ENCODE peak calls at places on chromosomes 7 and 10, in five cellular contexts. One of them, this sample, is unnamed.

GRCh38 chr10:103716206-103717160 is 138.9 kb downstream of the SH3PXD2A start:
- DNase-seq in transverse colon: no peak
- DNase-seq in uterus: no peak
- DNase-seq in GM12878: no peak
- DNase-seq in endothelial cell of umbilical vein: no peak
- DNase-seq in this sample: no peak

GRCh38 chr10:86756511-86757109 is at the start of gene BMPR1A:
- DNase-seq in transverse colon: no peak
- DNase-seq in uterus: no peak
- DNase-seq in GM12878: no peak
- DNase-seq in endothelial cell of umbilical vein: no peak
- DNase-seq in this sample: peak; percentile 86

GRCh38 chr10:100993986-100994708 is 5.5 kb upstream of the LZTS2 start:
- DNase-seq in transverse colon: no peak
- DNase-seq in uterus: no peak
- DNase-seq in GM12878: no peak
- DNase-seq in endothelial cell of umbilical vein: peak; percentile 51
- DNase-seq in this sample: no peak

GRCh38 chr7:47901542-47901941 is 46.7 kb downstream of the PKD1L1 start:
- DNase-seq in transverse colon: no peak
- DNase-seq in uterus: no peak
- DNase-seq in GM12878: no peak
- DNase-seq in endothelial cell of umbilical vein: no peak
- DNase-seq in this sample: peak; percentile 74

GRCh38 chr7:33669251-33669670 is 236.1 kb upstream of the BMPER start:
- DNase-seq in transverse colon: no peak
- DNase-seq in uterus: no peak
- DNase-seq in GM12878: no peak
- DNase-seq in endothelial cell of umbilical vein: peak; percentile 93
- DNase-seq in this sample: no peak

GRCh38 chr7:1571261-1571650 is 1.4 kb upstream of the PSMG3 start:
- DNase-seq in transverse colon: no peak
- DNase-seq in uterus: no peak
- DNase-seq in GM12878: no peak
- DNase-seq in endothelial cell of umbilical vein: no peak
- DNase-seq in this sample: no peak

GRCh38 chr7:105743351-105743812 is 133.0 kb downstream of the ATXN7L1 start:
- DNase-seq in transverse colon: no peak
- DNase-seq in uterus: no peak
- DNase-seq in GM12878: no peak
- DNase-seq in endothelial cell of umbilical vein: no peak
- DNase-seq in this sample: no peak

GRCh38 chr7:126791306-126791705 is 461.4 kb downstream of the GRM8 start:
- DNase-seq in transverse colon: no peak
- DNase-seq in uterus: no peak
- DNase-seq in GM12878: no peak
- DNase-seq in endothelial cell of umbilical vein: no peak
- DNase-seq in this sample: no peak

GRCh38 chr10:21260060-21260792 is 265.3 kb downstream of the SKIDA1 start:
- DNase-seq in transverse colon: no peak
- DNase-seq in uterus: peak; percentile 49
- DNase-seq in GM12878: no peak
- DNase-seq in endothelial cell of umbilical vein: no peak
- DNase-seq in this sample: no peak

GRCh38 chr7:29479606-29480200 is 83.9 kb upstream of the PRR15 start:
- DNase-seq in transverse colon: peak; percentile 35
- DNase-seq in uterus: peak; percentile 54
- DNase-seq in GM12878: no peak
- DNase-seq in endothelial cell of umbilical vein: no peak
- DNase-seq in this sample: no peak

GRCh38 chr7:83681200-83681599 is 32.3 kb upstream of the SEMA3E start:
- DNase-seq in transverse colon: no peak
- DNase-seq in uterus: no peak
- DNase-seq in GM12878: no peak
- DNase-seq in endothelial cell of umbilical vein: no peak
- DNase-seq in this sample: no peak

GRCh38 chr7:56030340-56030739 is 20.9 kb downstream of the PSPH start:
- DNase-seq in transverse colon: no peak
- DNase-seq in uterus: no peak
- DNase-seq in GM12878: no peak
- DNase-seq in endothelial cell of umbilical vein: no peak
- DNase-seq in this sample: no peak

GRCh38 chr7:56028942-56029630 is 22.2 kb downstream of the PSPH start:
- DNase-seq in transverse colon: no peak
- DNase-seq in uterus: no peak
- DNase-seq in GM12878: no peak
- DNase-seq in endothelial cell of umbilical vein: no peak
- DNase-seq in this sample: no peak

DNA sequence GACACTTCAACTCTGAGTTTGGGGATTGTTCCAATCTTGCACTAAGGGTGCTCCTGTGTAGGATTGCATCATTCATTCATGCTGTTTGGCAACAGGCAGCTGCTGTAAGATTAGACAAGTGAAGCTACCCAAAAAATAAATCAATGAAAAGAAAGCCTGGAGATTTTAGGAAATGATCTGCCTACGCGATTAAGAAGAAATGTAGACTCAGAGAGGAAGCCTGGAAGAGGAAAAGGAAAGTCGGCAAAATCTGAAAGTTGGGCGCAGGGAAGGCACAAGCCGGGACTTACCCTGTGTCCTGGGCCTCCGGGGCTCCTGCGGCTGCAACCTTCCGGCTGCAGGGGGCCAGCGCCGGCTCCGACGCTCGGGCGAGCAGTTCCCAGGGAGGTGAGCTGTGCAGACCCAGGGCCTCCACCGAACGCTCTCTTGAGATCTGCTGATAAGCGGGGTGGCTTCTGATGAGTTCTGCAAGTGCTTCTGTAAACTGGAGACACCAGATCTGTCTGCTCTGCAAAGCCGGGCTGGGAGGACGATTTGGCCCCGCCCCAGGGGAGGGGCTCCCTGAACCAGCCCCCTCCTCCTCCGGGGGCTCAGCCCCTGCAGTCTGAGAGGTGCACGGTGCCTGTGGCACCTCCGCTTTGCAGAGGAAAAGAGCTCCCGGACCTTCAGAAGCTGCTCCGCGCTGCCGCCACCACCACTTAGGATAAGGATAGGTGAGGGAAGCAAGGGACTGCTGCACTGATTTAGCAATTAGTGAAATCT is 17.4 kb downstream of the PSPH start:
- DNase-seq in transverse colon: peak; percentile 70
- DNase-seq in uterus: peak; percentile 31
- DNase-seq in GM12878: peak; percentile 43
- DNase-seq in endothelial cell of umbilical vein: peak; percentile 83
- DNase-seq in this sample: peak; percentile 52
- TF ChIP-seq POLR2A in transverse colon: no peak
- TF ChIP-seq POLR2A in uterus: no peak
- TF ChIP-seq POLR2A in GM12878: peak; percentile 69
- TF ChIP-seq POLR2A in endothelial cell of umbilical vein: peak; percentile 38
- TF ChIP-seq POLR2A in this sample: peak; percentile 34

GRCh38 chr10:1375805-1376170 is 319.6 kb downstream of the WDR37 start:
- DNase-seq in transverse colon: no peak
- DNase-seq in uterus: no peak
- DNase-seq in GM12878: no peak
- DNase-seq in endothelial cell of umbilical vein: no peak
- DNase-seq in this sample: no peak

GRCh38 chr10:1377756-1378397 is 321.7 kb downstream of the WDR37 start:
- DNase-seq in transverse colon: no peak
- DNase-seq in uterus: no peak
- DNase-seq in GM12878: no peak
- DNase-seq in endothelial cell of umbilical vein: no peak
- DNase-seq in this sample: no peak

GRCh38 chr10:1376384-1376945 is 320.3 kb downstream of the WDR37 start:
- DNase-seq in transverse colon: no peak
- DNase-seq in uterus: no peak
- DNase-seq in GM12878: no peak
- DNase-seq in endothelial cell of umbilical vein: no peak
- DNase-seq in this sample: no peak

GRCh38 chr10:1378473-1378872 is 322.3 kb downstream of the WDR37 start:
- DNase-seq in transverse colon: no peak
- DNase-seq in uterus: no peak
- DNase-seq in GM12878: no peak
- DNase-seq in endothelial cell of umbilical vein: no peak
- DNase-seq in this sample: no peak

GRCh38 chr10:1377231-1377630 is 321.0 kb downstream of the WDR37 start:
- DNase-seq in transverse colon: no peak
- DNase-seq in uterus: no peak
- DNase-seq in GM12878: no peak
- DNase-seq in endothelial cell of umbilical vein: no peak
- DNase-seq in this sample: no peak
- TF ChIP-seq POLR2A in transverse colon: no peak
- TF ChIP-seq POLR2A in uterus: no peak
- TF ChIP-seq POLR2A in GM12878: no peak
- TF ChIP-seq POLR2A in endothelial cell of umbilical vein: no peak
- TF ChIP-seq POLR2A in this sample: no peak

DNA sequence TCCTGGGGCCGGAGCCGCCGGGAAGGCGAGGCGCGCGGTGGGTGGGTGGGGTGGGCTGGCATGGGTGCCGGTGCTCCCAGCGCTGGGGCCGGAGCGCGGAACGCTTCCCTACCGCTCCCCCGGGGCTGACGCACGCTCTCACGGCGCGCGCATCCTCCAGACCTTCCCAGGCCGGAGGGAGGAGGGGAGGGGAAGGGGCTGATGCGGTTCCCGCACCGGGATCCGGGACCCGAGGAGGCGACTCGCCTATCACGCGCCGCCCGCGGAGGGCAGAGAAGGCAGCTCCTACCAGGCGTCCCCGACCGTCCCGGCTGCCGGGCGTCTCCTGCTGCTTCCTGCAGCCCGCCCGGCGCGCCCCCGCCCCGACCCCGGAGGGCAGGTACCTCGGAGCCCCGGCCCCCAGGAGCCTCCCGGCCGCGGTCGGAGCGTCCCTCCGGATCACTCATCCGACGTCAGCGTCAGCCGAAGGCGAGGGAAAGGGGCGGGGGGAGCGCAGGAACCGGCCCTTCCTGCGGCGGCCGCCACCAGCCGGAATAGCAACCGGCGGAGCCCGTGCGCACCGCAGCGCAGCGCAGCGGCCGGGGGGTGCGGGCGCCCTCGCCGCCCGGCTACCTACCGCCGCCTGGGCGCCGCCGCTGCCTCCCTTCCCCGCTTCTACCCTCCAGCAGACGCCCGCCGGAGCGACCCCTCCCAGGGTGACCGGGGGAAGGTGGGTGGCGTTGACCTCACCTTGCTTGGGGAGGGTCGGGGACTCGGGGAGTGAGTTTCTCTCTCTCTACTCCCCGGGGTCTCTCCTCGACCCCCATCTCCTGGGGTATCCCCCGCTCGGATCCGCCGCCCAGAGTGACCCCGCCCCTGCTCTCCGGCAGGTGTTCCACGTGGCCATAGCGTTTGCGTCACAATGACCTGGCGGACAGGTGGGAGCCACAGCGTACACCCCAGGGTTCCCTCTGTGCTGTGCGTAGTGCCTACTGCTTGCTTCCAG is at the start of gene ICA1:
- DNase-seq in transverse colon: peak; percentile 80
- DNase-seq in uterus: peak; percentile 15
- DNase-seq in GM12878: no peak
- DNase-seq in endothelial cell of umbilical vein: peak; percentile 72
- DNase-seq in this sample: peak; percentile 62
- TF ChIP-seq POLR2A in transverse colon: peak; percentile 69
- TF ChIP-seq POLR2A in uterus: no peak
- TF ChIP-seq POLR2A in GM12878: no peak
- TF ChIP-seq POLR2A in endothelial cell of umbilical vein: peak; percentile 65
- TF ChIP-seq POLR2A in this sample: no peak

DNA sequence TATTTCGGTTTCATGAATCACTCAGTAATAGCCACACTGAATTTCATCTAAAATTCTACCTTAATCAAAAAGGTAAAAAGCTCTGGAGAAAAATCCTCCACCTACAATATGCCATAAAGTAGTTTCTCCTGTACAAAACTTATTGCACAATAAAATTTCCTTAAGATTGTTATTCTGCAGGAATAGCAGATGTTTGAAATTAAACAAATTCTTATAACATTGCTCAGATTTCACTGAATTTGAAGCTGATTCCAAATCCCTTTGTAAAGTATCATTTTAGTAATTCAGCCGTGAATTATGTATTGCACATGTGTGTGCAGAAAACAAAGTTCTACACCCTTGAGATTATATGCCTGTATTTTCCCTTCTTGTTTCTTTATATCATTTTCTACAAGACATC is 123.8 kb downstream of the AMPH start:
- DNase-seq in transverse colon: no peak
- DNase-seq in uterus: no peak
- DNase-seq in GM12878: no peak
- DNase-seq in endothelial cell of umbilical vein: no peak
- DNase-seq in this sample: no peak
- TF ChIP-seq POLR2A in transverse colon: no peak
- TF ChIP-seq POLR2A in uterus: no peak
- TF ChIP-seq POLR2A in GM12878: no peak
- TF ChIP-seq POLR2A in endothelial cell of umbilical vein: no peak
- TF ChIP-seq POLR2A in this sample: no peak

GRCh38 chr10:31709028-31709427 is 219.6 kb downstream of the ARHGAP12 start:
- DNase-seq in transverse colon: no peak
- DNase-seq in uterus: no peak
- DNase-seq in GM12878: no peak
- DNase-seq in endothelial cell of umbilical vein: peak; percentile 60
- DNase-seq in this sample: no peak

GRCh38 chr10:31706921-31707571 is 221.6 kb downstream of the ARHGAP12 start:
- DNase-seq in transverse colon: no peak
- DNase-seq in uterus: peak; percentile 59
- DNase-seq in GM12878: no peak
- DNase-seq in endothelial cell of umbilical vein: peak; percentile 28
- DNase-seq in this sample: no peak

GRCh38 chr10:31708513-31708912 is 220.1 kb downstream of the ARHGAP12 start:
- DNase-seq in transverse colon: no peak
- DNase-seq in uterus: no peak
- DNase-seq in GM12878: no peak
- DNase-seq in endothelial cell of umbilical vein: peak; percentile 62
- DNase-seq in this sample: no peak

GRCh38 chr10:31706464-31706863 is 222.2 kb downstream of the ARHGAP12 start:
- DNase-seq in transverse colon: no peak
- DNase-seq in uterus: no peak
- DNase-seq in GM12878: no peak
- DNase-seq in endothelial cell of umbilical vein: peak; percentile 19
- DNase-seq in this sample: no peak

DNA sequence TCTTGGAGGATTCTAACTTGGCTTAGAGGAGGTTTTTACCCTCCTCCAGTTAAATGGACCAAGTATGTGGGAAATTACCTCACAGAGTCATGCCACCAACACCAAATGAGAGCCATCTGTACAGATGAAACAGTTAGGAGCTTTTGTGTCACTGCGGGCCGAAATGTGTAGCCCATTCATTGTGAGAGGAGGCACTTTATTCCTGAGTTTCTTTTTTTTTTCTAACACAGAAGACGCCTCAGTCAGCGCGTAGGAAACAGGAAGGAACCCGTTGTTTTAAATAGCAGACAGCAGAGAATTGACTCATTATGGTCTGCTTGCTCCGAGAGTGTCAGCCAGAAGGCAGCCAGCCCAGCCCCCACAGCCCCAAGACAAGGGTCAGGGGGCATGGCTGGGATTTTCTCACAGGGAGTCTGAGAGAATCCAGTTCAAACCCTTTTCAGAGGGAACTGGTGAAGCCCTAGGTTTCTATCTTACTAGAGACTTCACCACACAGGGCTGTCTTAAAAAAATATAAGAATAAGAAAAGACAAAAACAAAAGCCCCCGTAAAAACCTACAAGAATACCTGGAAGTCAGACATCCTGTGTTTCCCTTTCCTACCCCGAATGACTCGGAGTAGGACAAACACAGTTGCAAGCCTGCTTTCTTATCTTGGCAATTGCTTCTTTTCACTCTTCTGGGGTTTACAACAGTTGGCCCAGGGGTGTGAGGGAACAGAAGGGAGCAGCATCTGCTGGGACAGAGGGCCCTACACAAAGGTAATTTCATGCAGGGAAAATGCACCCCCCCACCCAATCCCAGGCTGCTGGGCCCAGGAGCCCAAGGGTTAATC is 220.8 kb downstream of the ARHGAP12 start:
- DNase-seq in transverse colon: peak; percentile 40
- DNase-seq in uterus: peak; percentile 78
- DNase-seq in GM12878: peak; percentile 90
- DNase-seq in endothelial cell of umbilical vein: peak; percentile 96
- DNase-seq in this sample: peak; percentile 30
- TF ChIP-seq POLR2A in transverse colon: no peak
- TF ChIP-seq POLR2A in uterus: no peak
- TF ChIP-seq POLR2A in GM12878: no peak
- TF ChIP-seq POLR2A in endothelial cell of umbilical vein: no peak
- TF ChIP-seq POLR2A in this sample: no peak